ENCODE peak calls at places on chromosomes 6 and 20, in seven cellular contexts. X is central memory CD8-positive, alpha-beta T cell; M is stimulated activated CD8-positive, alpha-beta memory T cell treated with anti-CD3 and anti-CD28 coated beads, Interleukin-4, amount 100 ng/mL, for 1 hour; H is progenitor cell of endocrine pancreas; T is IMR-90; A is uterus; F is NCI-H1092 treated with DMSO at 0.1 percent for 48 hours. U is an unnamed sample.

GRCh38 chr6:137805622-137806021 is 61.4 kb upstream of the TNFAIP3 start:
- DNase-seq in X (no peak), M (no peak), H (no peak), T (no peak), A (peak), F (no peak), U (no peak)

GRCh38 chr6:13259393-13259792 is 68.9 kb downstream of the TBC1D7 start:
- DNase-seq in X (no peak), M (no peak), H (no peak), T (no peak), A (no peak), F (no peak), U (no peak)

GRCh38 chr20:2751347-2751867 is 49.0 kb downstream of the CPXM1 start:
- DNase-seq in X (no peak), M (no peak), H (no peak), T (no peak), A (no peak), F (peak), U (no peak)

GRCh38 chr6:21873562-21873961 is 280.0 kb downstream of the SOX4 start:
- DNase-seq in X (no peak), M (no peak), H (no peak), T (peak), A (peak), F (no peak), U (peak)

GRCh38 chr6:27765028-27765427 is 147.2 kb downstream of the OR2B2 start:
- DNase-seq in X (no peak), M (no peak), H (no peak), T (no peak), A (no peak), F (no peak), U (no peak)

GRCh38 chr6:154343473-154344308 is 12.9 kb downstream of the IPCEF1 start:
- DNase-seq in X (no peak), M (no peak), H (no peak), T (peak), A (no peak), F (no peak), U (no peak)

GRCh38 chr6:101396552-101397173 is 3.2 kb downstream of the GRIK2 start:
- DNase-seq in X (no peak), M (no peak), H (peak), T (peak), A (no peak), F (no peak), U (no peak)

GRCh38 chr6:39476151-39476550 is 153.6 kb upstream of the KCNK16 start:
- DNase-seq in X (no peak), M (no peak), H (no peak), T (no peak), A (no peak), F (no peak), U (no peak)

GRCh38 chr6:155315516-155315871 is 1.2 kb upstream of the TFB1M start:
- DNase-seq in X (no peak), M (no peak), H (no peak), T (no peak), A (no peak), F (no peak), U (no peak)

GRCh38 chr20:444117-444516 is 18.2 kb downstream of the TBC1D20 start:
- DNase-seq in X (no peak), M (no peak), H (no peak), T (no peak), A (no peak), F (no peak), U (no peak)

GRCh38 chr6:75516757-75517156 is 23.2 kb upstream of the FILIP1 start:
- DNase-seq in X (no peak), M (no peak), H (no peak), T (no peak), A (no peak), F (no peak), U (no peak)

GRCh38 chr6:96286503-96286902 is 235.1 kb upstream of the UFL1 start:
- DNase-seq in X (no peak), M (no peak), H (no peak), T (no peak), A (no peak), F (no peak), U (no peak)

GRCh38 chr6:5478380-5478779 is 217.1 kb downstream of the FARS2 start:
- DNase-seq in X (no peak), M (no peak), H (no peak), T (no peak), A (no peak), F (no peak), U (no peak)

GRCh38 chr20:41334452-41335421 is 5.9 kb upstream of the LPIN3 start:
- DNase-seq in X (no peak), M (no peak), H (no peak), T (peak), A (no peak), F (no peak), U (peak)

GRCh38 chr20:17723301-17723691 is 23.5 kb downstream of the BANF2 start:
- DNase-seq in X (no peak), M (no peak), H (no peak), T (no peak), A (no peak), F (no peak), U (no peak)

GRCh38 chr20:50710492-50711063 is 19.2 kb upstream of the RIPOR3 start:
- DNase-seq in X (no peak), M (no peak), H (no peak), T (peak), A (no peak), F (no peak), U (no peak)

GRCh38 chr6:42136508-42137191 is 5.8 kb downstream of the C6orf132 start:
- DNase-seq in X (no peak), M (no peak), H (no peak), T (peak), A (no peak), F (no peak), U (peak)

GRCh38 chr20:19993937-19994667 is 23.1 kb upstream of the NAA20 start:
- DNase-seq in X (no peak), M (no peak), H (no peak), T (peak), A (no peak), F (no peak), U (no peak)

GRCh38 chr6:33018904-33019303 is 9.5 kb upstream of the HLA-DOA start:
- DNase-seq in X (peak), M (peak), H (no peak), T (peak), A (no peak), F (no peak), U (peak)

GRCh38 chr6:3775906-3776305 is 24.4 kb upstream of the PXDC1 start:
- DNase-seq in X (no peak), M (no peak), H (no peak), T (no peak), A (no peak), F (no peak), U (no peak)

GRCh38 chr6:13307508-13307995 is 20.8 kb downstream of the TBC1D7 start:
- DNase-seq in X (no peak), M (no peak), H (no peak), T (peak), A (no peak), F (no peak), U (peak)

GRCh38 chr6:5287966-5288297 is 26.6 kb downstream of the FARS2 start:
- DNase-seq in X (no peak), M (no peak), H (no peak), T (no peak), A (no peak), F (no peak), U (no peak)

GRCh38 chr6:12208190-12208589 is 82.0 kb upstream of the EDN1 start:
- DNase-seq in X (no peak), M (no peak), H (no peak), T (peak), A (no peak), F (no peak), U (peak)

U was measured in osteoblast.